ENCODE peak calls at places on chromosomes 1 and 21, in nine cellular contexts. L is activated CD4-positive, alpha-beta T cell treated with anti-CD3 and anti-CD28 coated beads, Interleukin-2, amount 10 ng/mL, durations not matched to agents 7 days and 5 days; G is effector CD4-positive, alpha-beta T cell; J is colonic mucosa; K is right atrium auricular region; R is activated CD8-positive, alpha-beta memory T cell treated with anti-CD3 and anti-CD28 coated beads, Interleukin-2, amount 50 U/mL, for 4 hours; X is Ammon's horn; Q is coronary artery; Z is AG20443. B is an unnamed sample.

GRCh38 chr1:180912211-180912800 is 391 bp upstream of the KIAA1614 start:
- DNase-seq in Q (peak; percentile 72), G (no peak), X (no peak), R (no peak), L (no peak), J (peak; percentile 29), Z (peak; percentile 64), K (no peak), B (no peak)

GRCh38 chr1:54863267-54863665 is 23.7 kb downstream of the DHCR24 start:
- DNase-seq in Q (no peak), Z (no peak), R (no peak), G (no peak), K (no peak), J (no peak), X (no peak), L (no peak), B (no peak)

GRCh38 chr1:97806996-97807395 is 113.8 kb downstream of the DPYD start:
- DNase-seq in L (no peak), Q (no peak), K (no peak), G (no peak), J (no peak), R (no peak), X (no peak), Z (no peak), B (no peak)

GRCh38 chr21:44872568-44873355 is 728 bp downstream of the PTTG1IP start:
- DNase-seq in G (no peak), Q (peak; percentile 84), L (peak; percentile 33), J (peak; percentile 51), K (no peak), Z (no peak), R (no peak), X (peak; percentile 30), B (peak; percentile 44)

GRCh38 chr21:45637883-45638282 is 5.6 kb upstream of the PCBP3 start:
- DNase-seq in Q (no peak), R (no peak), L (no peak), K (no peak), J (no peak), Z (no peak), X (no peak), G (no peak), B (no peak)

GRCh38 chr1:22332795-22333499 is 118.7 kb upstream of the ZBTB40 start:
- DNase-seq in L (no peak), Z (peak; percentile 76), K (no peak), G (no peak), J (no peak), R (no peak), X (no peak), Q (no peak), B (no peak)

GRCh38 chr1:32724678-32725594 is 22.4 kb upstream of the SYNC start:
- DNase-seq in L (peak; percentile 28), X (no peak), G (no peak), K (peak; percentile 74), Q (peak; percentile 79), Z (peak; percentile 95), J (peak; percentile 71), R (no peak), B (peak; percentile 65)

GRCh38 chr21:42513985-42514882 is 582 bp downstream of the SLC37A1 start:
- DNase-seq in L (peak; percentile 63), X (no peak), G (peak; percentile 42), Z (peak; percentile 42), J (peak; percentile 73), R (peak; percentile 73), Q (peak; percentile 77), K (no peak), B (peak; percentile 74)

GRCh38 chr1:223207293-223208066 is 64.4 kb upstream of the TLR5 start:
- DNase-seq in X (no peak), G (no peak), K (no peak), L (no peak), J (no peak), Q (no peak), R (no peak), Z (no peak), B (no peak)

GRCh38 chr21:42028754-42029385 is 18.7 kb upstream of the ZBTB21 start:
- DNase-seq in Z (no peak), R (no peak), L (no peak), Q (no peak), K (no peak), X (no peak), G (no peak), J (peak; percentile 40), B (peak; percentile 30)

GRCh38 chr1:61221642-61222041 is 139.3 kb downstream of the NFIA start:
- DNase-seq in Z (no peak), R (no peak), J (no peak), X (peak; percentile 62), K (no peak), Q (no peak), G (no peak), L (no peak), B (no peak)

GRCh38 chr1:22662318-22662717 is 9.3 kb downstream of the C1QB start:
- DNase-seq in K (no peak), Z (no peak), R (no peak), J (no peak), L (no peak), X (peak; percentile 77), G (no peak), Q (no peak), B (peak; percentile 22)

B was measured in transverse colon.